ENCODE peak calls at places on chromosomes 5 and 9, in ten cellular contexts. N, X, Z, D, P, W, R, C, L and M are unnamed samples.
A peak's percentile ranks its signal among the peaks of the same experiment; 100 is the strongest.

GRCh38 chr9:130659699-130660248 is 4.6 kb upstream of the PRDM12 start:
- DNase-seq in N (no peak), X (no peak), Z (no peak), D (no peak), P (no peak), W (no peak), R (no peak), C (no peak), L (no peak), M (no peak)

GRCh38 chr9:89608646-89609335 is 4.0 kb downstream of the GADD45G start:
- DNase-seq in N (no peak), X (no peak), Z (no peak), D (no peak), P (no peak), W (no peak), R (no peak), C (no peak), L (peak; percentile 48), M (no peak)

GRCh38 chr9:90961375-90961774 is 159.8 kb downstream of the SYK start:
- DNase-seq in N (no peak), X (peak; percentile 66), Z (no peak), D (no peak), P (peak; percentile 85), W (no peak), R (no peak), C (peak; percentile 60), L (no peak), M (no peak)

GRCh38 chr5:139863361-139863760 is 67.8 kb downstream of the PSD2 start:
- DNase-seq in N (peak; percentile 82), X (peak; percentile 85), Z (no peak), D (peak; percentile 60), P (peak; percentile 46), W (peak; percentile 22), R (peak; percentile 51), C (peak; percentile 63), L (no peak), M (no peak)

GRCh38 chr5:93532370-93532769 is 48.6 kb downstream of the NR2F1-AS1 start:
- DNase-seq in N (peak; percentile 51), X (peak; percentile 72), Z (no peak), D (peak; percentile 68), P (peak; percentile 92), W (peak; percentile 91), R (peak; percentile 69), C (peak; percentile 49), L (peak; percentile 20), M (no peak)

GRCh38 chr5:14218897-14219573 is 75.9 kb downstream of the TRIO start:
- DNase-seq in N (no peak), X (no peak), Z (no peak), D (no peak), P (peak; percentile 44), W (no peak), R (no peak), C (no peak), L (no peak), M (no peak)

GRCh38 chr9:84340535-84340934 is at the start of gene SLC28A3:
- DNase-seq in N (no peak), X (no peak), Z (no peak), D (no peak), P (no peak), W (no peak), R (no peak), C (no peak), L (no peak), M (no peak)

GRCh38 chr9:93091453-93092081 is 4.5 kb upstream of the CARD19 start:
- DNase-seq in N (no peak), X (no peak), Z (no peak), D (no peak), P (peak; percentile 84), W (peak; percentile 75), R (peak; percentile 58), C (peak; percentile 61), L (no peak), M (no peak)

GRCh38 chr5:72523960-72524582 is 16.9 kb upstream of the ZNF366 start:
- DNase-seq in N (no peak), X (no peak), Z (no peak), D (no peak), P (peak; percentile 86), W (no peak), R (no peak), C (no peak), L (no peak), M (peak; percentile 60)

GRCh38 chr5:72510610-72511121 is 3.5 kb upstream of the ZNF366 start:
- DNase-seq in N (no peak), X (peak; percentile 85), Z (no peak), D (no peak), P (peak; percentile 96), W (peak; percentile 38), R (no peak), C (peak; percentile 85), L (peak; percentile 70), M (no peak)

GRCh38 chr5:141866111-141866510 is 12.1 kb downstream of the PCDH1 start:
- DNase-seq in N (no peak), X (peak; percentile 39), Z (no peak), D (no peak), P (no peak), W (no peak), R (peak; percentile 81), C (no peak), L (no peak), M (no peak)

GRCh38 chr9:133237271-133237731 is 28.3 kb upstream of the OBP2B start:
- DNase-seq in N (no peak), X (no peak), Z (no peak), D (peak; percentile 84), P (peak; percentile 71), W (no peak), R (no peak), C (no peak), L (no peak), M (no peak)

GRCh38 chr9:115213777-115214428 is 95.9 kb upstream of the TNC start:
- DNase-seq in N (no peak), X (no peak), Z (no peak), D (peak; percentile 9), P (peak; percentile 92), W (peak; percentile 69), R (no peak), C (no peak), L (no peak), M (no peak)

GRCh38 chr5:35908266-35908665 is 30.2 kb downstream of the CAPSL start:
- DNase-seq in N (no peak), X (no peak), Z (no peak), D (no peak), P (no peak), W (no peak), R (no peak), C (no peak), L (no peak), M (no peak)

GRCh38 chr9:14842269-14842668 is 68.0 kb downstream of the FREM1 start:
- DNase-seq in N (no peak), X (no peak), Z (no peak), D (no peak), P (no peak), W (no peak), R (no peak), C (no peak), L (no peak), M (no peak)

GRCh38 chr5:158753354-158753753 is 346.4 kb downstream of the EBF1 start:
- DNase-seq in N (no peak), X (no peak), Z (no peak), D (no peak), P (no peak), W (no peak), R (no peak), C (no peak), L (no peak), M (no peak)
- H3K4me3 ChIP-seq in N (no peak overlapping the region), X (no peak overlapping the region), Z (no peak overlapping the region), D (no peak overlapping the region), P (peak overlapping the region; percentile 64), W (no peak overlapping the region), R (no peak overlapping the region), C (no peak overlapping the region), L (no peak overlapping the region), M (no peak overlapping the region)

GRCh38 chr9:109315889-109316640 is 4.8 kb downstream of the EPB41L4B start:
- DNase-seq in N (peak; percentile 75), X (peak; percentile 90), Z (no peak), D (peak; percentile 70), P (peak; percentile 99), W (no peak), R (peak; percentile 92), C (peak; percentile 83), L (peak; percentile 83), M (no peak)
- H3K4me1 ChIP-seq in N (peaks cover 74% of the 10 kb centered on the region), X (no peaks in the 10 kb centered on the region), Z (peaks cover 9% of the 10 kb centered on the region), D (peaks cover 30% of the 10 kb centered on the region), P (peaks cover 10% of the 10 kb centered on the region), W (peaks cover 7% of the 10 kb centered on the region), R (peaks cover 20% of the 10 kb centered on the region), C (peaks cover 2% of the 10 kb centered on the region), L (peaks cover 12% of the 10 kb centered on the region), M (peaks cover 38% of the 10 kb centered on the region)

GRCh38 chr9:137190315-137190853 is 1.9 kb downstream of the SSNA1 start:
- DNase-seq in N (no peak), X (no peak), Z (no peak), D (no peak), P (no peak), W (no peak), R (no peak), C (no peak), L (no peak), M (no peak)
- H3K4me3 ChIP-seq in N (peak overlapping the region; percentile 100), X (peak overlapping the region; percentile 93), Z (peak overlapping the region; percentile 100), D (no peak overlapping the region), P (no peak overlapping the region), W (no peak overlapping the region), R (peak overlapping the region; percentile 79), C (no peak overlapping the region), L (no peak overlapping the region), M (no peak overlapping the region)

DNA sequence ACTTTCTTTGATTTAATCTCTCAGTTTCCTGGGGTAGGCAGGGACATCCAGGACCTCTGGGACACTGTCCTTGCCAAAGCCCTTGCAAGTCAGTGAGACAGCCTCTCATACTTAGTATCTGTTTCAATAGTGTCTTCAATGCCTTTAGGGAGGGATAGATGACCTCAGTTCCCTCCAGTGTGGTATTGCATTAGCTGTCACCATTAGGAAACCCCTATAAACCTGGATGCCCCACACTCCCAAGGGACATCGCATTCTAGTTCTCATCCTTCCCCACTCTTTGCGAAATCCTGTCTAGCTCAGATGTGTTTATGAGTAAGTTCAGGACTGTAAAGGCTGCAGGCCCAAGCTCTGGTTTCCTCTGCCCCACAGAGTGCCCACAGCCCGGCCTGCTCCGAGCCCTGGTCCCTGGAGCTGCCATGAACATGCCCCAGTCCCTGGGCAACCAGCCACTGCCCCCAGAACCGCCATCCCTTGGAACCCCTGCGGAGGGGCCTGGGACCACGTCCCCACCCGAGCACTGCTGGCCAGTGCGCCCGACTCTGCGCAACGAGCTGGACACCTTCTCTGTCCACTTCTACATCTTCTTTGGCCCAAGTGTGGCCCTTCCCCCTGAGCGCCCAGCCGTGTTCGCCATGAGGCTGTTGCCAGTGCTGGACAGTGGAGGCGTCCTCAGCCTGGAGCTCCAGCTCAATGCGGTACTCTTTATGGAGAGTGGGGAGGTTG is 13.2 kb downstream of the TMEM8B start:
- DNase-seq in N (no peak), X (no peak), Z (no peak), D (no peak), P (peak; percentile 50), W (no peak), R (no peak), C (no peak), L (no peak), M (no peak)
- H3K4me1 ChIP-seq in N (peaks cover 30% of the 10 kb centered on the region), X (peaks cover 19% of the 10 kb centered on the region), Z (peaks cover 10% of the 10 kb centered on the region), D (peaks cover 48% of the 10 kb centered on the region), P (peaks cover 21% of the 10 kb centered on the region), W (no peaks in the 10 kb centered on the region), R (peaks cover 23% of the 10 kb centered on the region), C (no peaks in the 10 kb centered on the region), L (peaks cover 24% of the 10 kb centered on the region), M (peaks cover 5% of the 10 kb centered on the region)

DNA sequence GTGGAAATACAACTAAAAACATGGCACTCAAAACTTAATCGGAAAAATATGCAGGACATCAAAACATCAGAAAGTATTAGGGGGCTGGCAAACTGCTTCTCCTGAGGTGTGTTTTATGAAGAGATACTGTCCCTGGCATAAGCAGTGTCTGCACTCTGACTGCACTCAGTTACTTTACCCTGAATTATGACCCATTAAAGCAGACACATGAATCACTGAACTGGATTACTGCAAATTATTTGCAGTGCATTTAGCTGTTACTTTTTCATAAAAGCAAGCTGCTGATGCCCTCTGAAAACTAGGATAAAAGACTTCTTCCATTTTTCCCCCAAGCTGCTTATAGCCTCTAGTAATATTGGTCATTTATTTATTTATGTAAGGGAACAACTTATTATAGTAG is 164.9 kb downstream of the AP3B1 start:
- DNase-seq in N (no peak), X (no peak), Z (no peak), D (no peak), P (no peak), W (no peak), R (no peak), C (no peak), L (no peak), M (no peak)
- H3K4me3 ChIP-seq in N (no peak overlapping the region), X (no peak overlapping the region), Z (no peak overlapping the region), D (no peak overlapping the region), P (no peak overlapping the region), W (no peak overlapping the region), R (no peak overlapping the region), C (no peak overlapping the region), L (no peak overlapping the region), M (no peak overlapping the region)